ENCODE peak calls at places on chromosome 10, in ten cellular contexts. D, J, S, T, I, O, A, P, U and E are unnamed samples.

GRCh38 chr10:50919010-50919409 is 33.6 kb upstream of the A1CF start:
- DNase-seq in T (no peak), D (peak; percentile 37), P (no peak), A (no peak), U (no peak), O (no peak), S (no peak), I (no peak), J (no peak), E (no peak)

GRCh38 chr10:114548662-114549061 is 109.4 kb downstream of the ABLIM1 start:
- DNase-seq in A (no peak), J (no peak), U (no peak), T (peak; percentile 58), D (peak; percentile 66), S (no peak), O (no peak), P (peak; percentile 41), I (no peak), E (no peak)

GRCh38 chr10:83310688-83311087 is 828.6 kb upstream of the GHITM start:
- DNase-seq in J (no peak), U (no peak), A (no peak), D (no peak), T (no peak), O (no peak), S (no peak), P (no peak), I (no peak), E (no peak)

GRCh38 chr10:110008518-110009339 is 945 bp downstream of the ADD3 start:
- DNase-seq in T (peak; percentile 24), U (peak; percentile 54), O (peak; percentile 10), I (no peak), P (peak; percentile 15), S (no peak), A (peak; percentile 66), D (peak; percentile 48), J (peak; percentile 67), E (no peak)

GRCh38 chr10:74882427-74882826 is 56.0 kb downstream of the KAT6B start:
- DNase-seq in T (no peak), O (no peak), D (no peak), I (no peak), S (peak; percentile 41), U (no peak), A (no peak), J (no peak), P (no peak), E (no peak)

GRCh38 chr10:110822065-110822707 is 49.5 kb upstream of the PDCD4 start:
- DNase-seq in D (no peak), I (no peak), U (no peak), S (no peak), P (no peak), T (no peak), O (no peak), A (no peak), J (no peak), E (peak; percentile 58)

GRCh38 chr10:3265081-3265480 is 92.5 kb upstream of the PITRM1 start:
- DNase-seq in I (peak; percentile 91), O (no peak), A (no peak), D (no peak), U (no peak), J (no peak), S (no peak), P (no peak), T (no peak), E (no peak)

GRCh38 chr10:50554995-50555568 is 68.7 kb downstream of the SGMS1 start:
- DNase-seq in U (no peak), A (no peak), S (no peak), P (no peak), J (peak; percentile 9), D (no peak), O (no peak), T (no peak), I (no peak), E (no peak)

DNA sequence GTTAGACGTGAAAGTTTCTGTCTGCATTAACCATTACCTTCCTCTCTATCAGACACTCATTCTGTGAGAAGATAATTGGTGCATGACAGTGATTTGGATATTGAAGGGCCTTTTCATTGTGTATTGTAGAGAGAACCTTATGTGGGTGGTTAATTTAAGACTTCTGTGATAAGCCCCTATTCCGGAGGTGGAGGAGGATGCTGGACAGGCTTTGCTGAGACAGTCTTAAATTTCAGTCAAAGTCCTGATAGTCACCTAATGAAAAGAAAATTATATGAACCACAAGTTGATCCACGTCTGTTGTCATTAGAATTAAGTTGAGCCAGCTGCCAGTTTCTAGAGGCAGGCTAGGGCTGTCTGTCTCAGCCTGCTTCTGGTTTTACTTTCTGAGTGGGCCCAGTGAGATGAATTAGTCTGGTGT is 62.9 kb downstream of the CELF2 start:
- DNase-seq in I (no peak), T (no peak), A (no peak), O (no peak), U (no peak), D (no peak), P (no peak), S (no peak), J (no peak), E (no peak)
- H3K27ac ChIP-seq in I (no peak overlapping the region), T (no peak overlapping the region), A (no peak overlapping the region), O (no peak overlapping the region), U (no peak overlapping the region), D (no peak overlapping the region), P (no peak overlapping the region), S (no peak overlapping the region), J (no peak overlapping the region), E (no peak overlapping the region)

DNA sequence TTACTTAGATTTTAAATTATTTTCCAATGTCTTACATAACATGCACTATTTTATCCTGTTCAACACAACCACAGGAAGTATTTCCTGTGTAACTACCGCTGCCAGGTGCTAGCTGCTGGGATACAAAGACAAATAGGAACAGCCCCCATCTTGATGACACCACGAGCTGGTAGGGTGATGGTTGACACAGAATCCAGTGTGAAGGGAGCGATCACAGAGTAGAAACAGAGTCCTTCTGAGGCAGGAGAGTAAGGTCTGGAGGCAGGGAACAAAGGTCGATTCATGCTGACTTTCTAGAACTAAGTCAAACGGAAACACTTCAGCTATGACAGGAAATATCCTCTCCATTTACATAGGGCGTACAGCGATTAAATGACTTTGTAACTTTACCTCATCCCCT is 232.3 kb downstream of the ADAM12 start:
- DNase-seq in D (peak; percentile 3), S (no peak), I (no peak), O (no peak), P (no peak), J (no peak), T (no peak), A (no peak), U (no peak), E (no peak)
- H3K27ac ChIP-seq in D (no peak overlapping the region), S (no peak overlapping the region), I (no peak overlapping the region), O (no peak overlapping the region), P (no peak overlapping the region), J (no peak overlapping the region), T (no peak overlapping the region), A (no peak overlapping the region), U (no peak overlapping the region), E (no peak overlapping the region)

GRCh38 chr10:70598857-70599295 is 3.7 kb downstream of the PRF1 start:
- DNase-seq in O (no peak), T (no peak), J (no peak), U (no peak), D (no peak), S (no peak), A (no peak), I (no peak), P (no peak), E (no peak)

GRCh38 chr10:70600512-70601395 is 1.8 kb downstream of the PRF1 start:
- DNase-seq in O (no peak), S (no peak), I (no peak), D (no peak), T (no peak), P (no peak), J (no peak), A (no peak), U (no peak), E (no peak)

GRCh38 chr10:70599319-70599718 is 3.2 kb downstream of the PRF1 start:
- DNase-seq in U (no peak), I (no peak), P (no peak), J (no peak), T (no peak), D (no peak), A (no peak), S (no peak), O (no peak), E (no peak)

GRCh38 chr10:70597856-70598815 is 4.4 kb downstream of the PRF1 start:
- DNase-seq in D (no peak), U (no peak), O (no peak), J (no peak), T (no peak), I (no peak), P (no peak), S (no peak), A (no peak), E (no peak)

DNA sequence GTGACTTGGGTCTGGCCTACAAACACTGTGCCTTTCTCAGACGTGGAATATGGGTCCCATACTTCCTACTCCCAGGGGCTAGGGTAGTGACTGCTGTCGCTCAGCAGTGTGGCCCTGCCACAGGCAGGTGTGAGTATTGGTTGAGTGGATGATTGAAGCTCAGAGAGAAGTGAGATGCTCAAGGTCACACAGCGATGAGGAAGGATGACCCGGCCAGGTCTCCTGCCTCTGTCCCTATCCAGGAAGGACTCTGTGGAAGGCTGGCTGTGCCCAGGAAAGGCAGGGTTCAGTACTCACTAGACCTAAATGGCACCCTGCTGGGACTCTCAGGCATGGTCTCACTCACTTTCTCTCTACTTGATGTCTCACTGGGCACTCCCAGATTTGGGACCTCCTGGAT is 2.8 kb downstream of the PRF1 start:
- DNase-seq in U (no peak), P (no peak), J (no peak), A (no peak), T (no peak), I (no peak), S (no peak), D (no peak), O (no peak), E (no peak)
- H3K27ac ChIP-seq in U (no peak overlapping the region), P (no peak overlapping the region), J (no peak overlapping the region), A (no peak overlapping the region), T (no peak overlapping the region), I (no peak overlapping the region), S (no peak overlapping the region), D (no peak overlapping the region), O (no peak overlapping the region), E (no peak overlapping the region)

GRCh38 chr10:128602183-128602582 is 476.0 kb upstream of the MKI67 start:
- DNase-seq in T (no peak), D (no peak), J (no peak), O (no peak), P (no peak), U (no peak), A (no peak), S (no peak), I (no peak), E (no peak)

GRCh38 chr10:128599538-128599937 is 473.3 kb upstream of the MKI67 start:
- DNase-seq in T (no peak), A (no peak), U (no peak), D (no peak), I (no peak), J (no peak), O (no peak), P (no peak), S (no peak), E (no peak)

GRCh38 chr10:128605180-128605579 is 479.0 kb upstream of the MKI67 start:
- DNase-seq in D (no peak), A (no peak), S (no peak), O (no peak), P (no peak), T (no peak), J (no peak), U (no peak), I (no peak), E (no peak)

GRCh38 chr10:128606041-128606440 is 479.8 kb upstream of the MKI67 start:
- DNase-seq in O (no peak), P (no peak), I (no peak), J (no peak), A (no peak), S (no peak), T (no peak), U (no peak), D (no peak), E (no peak)

DNA sequence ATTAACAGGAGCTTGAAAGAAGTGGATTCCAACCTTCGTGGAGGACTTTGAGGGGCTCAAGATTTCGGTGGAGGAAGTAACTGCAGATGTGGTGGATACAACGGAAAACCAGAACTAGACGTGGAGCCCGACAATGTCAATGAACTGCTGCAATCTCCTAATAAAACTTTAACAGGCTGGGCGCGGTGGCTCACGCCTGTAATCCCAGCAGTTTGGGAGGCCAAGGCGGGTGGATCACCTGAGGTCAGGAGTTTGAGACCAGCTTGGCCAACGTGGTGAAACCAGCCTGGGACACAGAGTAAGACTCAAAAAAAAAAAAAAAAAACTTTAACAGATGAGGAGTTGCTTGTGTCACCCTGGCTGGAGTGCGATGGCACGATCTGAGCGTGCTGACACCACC is 477.8 kb upstream of the MKI67 start:
- DNase-seq in T (no peak), D (no peak), P (no peak), A (no peak), O (no peak), I (no peak), U (no peak), J (no peak), S (no peak), E (no peak)
- H3K27ac ChIP-seq in T (no peak overlapping the region), D (no peak overlapping the region), P (no peak overlapping the region), A (no peak overlapping the region), O (no peak overlapping the region), I (no peak overlapping the region), U (no peak overlapping the region), J (no peak overlapping the region), S (no peak overlapping the region), E (no peak overlapping the region)